ENCODE peak calls at places on chromosomes 13 and 19, in four cellular contexts. O is stomach, B is A549, P is esophagus muscularis mucosa. Z is an unnamed sample.

GRCh38 chr13:110308377-110309158 is 1.5 kb downstream of the COL4A2 start:
- DNase-seq in O (no peak), B (no peak), P (no peak), Z (peak; percentile 74)

GRCh38 chr13:101211261-101211660 is 205.0 kb downstream of the NALCN start:
- DNase-seq in O (no peak), B (peak; percentile 14), P (no peak), Z (peak; percentile 58)

GRCh38 chr13:93066187-93066586 is 160.4 kb upstream of the GPC6 start:
- DNase-seq in O (no peak), B (no peak), P (no peak), Z (no peak)

GRCh38 chr13:23871616-23872220 is 17.5 kb downstream of the MIPEP start:
- DNase-seq in O (no peak), B (no peak), P (no peak), Z (peak; percentile 55)

GRCh38 chr19:55383789-55384575 is at the start of gene TMEM238:
- DNase-seq in O (peak; percentile 82), B (peak; percentile 72), P (no peak), Z (peak; percentile 73)

GRCh38 chr13:31967155-31967554 is 64.4 kb upstream of the FRY start:
- DNase-seq in O (no peak), B (no peak), P (no peak), Z (no peak)

GRCh38 chr13:112231451-112232083 is 144.6 kb upstream of the SPACA7 start:
- DNase-seq in O (no peak), B (no peak), P (no peak), Z (no peak)

GRCh38 chr13:65264066-65264465 is 1966.1 kb downstream of the PCDH9 start:
- DNase-seq in O (no peak), B (no peak), P (no peak), Z (no peak)

GRCh38 chr13:40665754-40666057 is 735 bp downstream of the FOXO1 start:
- DNase-seq in O (no peak), B (peak; percentile 13), P (no peak), Z (peak; percentile 55)

GRCh38 chr19:38559428-38560401 is 58.0 kb downstream of the MAP4K1 start:
- DNase-seq in O (no peak), B (no peak), P (no peak), Z (no peak)

GRCh38 chr19:30799854-30800755 is 427.9 kb downstream of the ZNF536 start:
- DNase-seq in O (peak; percentile 28), B (peak; percentile 83), P (no peak), Z (no peak)

GRCh38 chr13:25046985-25047660 is 48.8 kb upstream of the PABPC3 start:
- DNase-seq in O (no peak), B (no peak), P (no peak), Z (peak; percentile 56)

GRCh38 chr19:54461201-54462071 is 2.1 kb downstream of the LENG9 start:
- DNase-seq in O (no peak), B (no peak), P (no peak), Z (peak; percentile 45)

GRCh38 chr13:50676602-50677001 is 166.9 kb downstream of the DLEU7 start:
- DNase-seq in O (no peak), B (no peak), P (peak; percentile 45), Z (no peak)

GRCh38 chr13:59677430-59677829 is 486.3 kb downstream of the DIAPH3 start:
- DNase-seq in O (no peak), B (no peak), P (no peak), Z (no peak)

GRCh38 chr13:92573467-92574057 is 653.0 kb upstream of the GPC6 start:
- DNase-seq in O (no peak), B (peak; percentile 0), P (no peak), Z (peak; percentile 69)

DNA sequence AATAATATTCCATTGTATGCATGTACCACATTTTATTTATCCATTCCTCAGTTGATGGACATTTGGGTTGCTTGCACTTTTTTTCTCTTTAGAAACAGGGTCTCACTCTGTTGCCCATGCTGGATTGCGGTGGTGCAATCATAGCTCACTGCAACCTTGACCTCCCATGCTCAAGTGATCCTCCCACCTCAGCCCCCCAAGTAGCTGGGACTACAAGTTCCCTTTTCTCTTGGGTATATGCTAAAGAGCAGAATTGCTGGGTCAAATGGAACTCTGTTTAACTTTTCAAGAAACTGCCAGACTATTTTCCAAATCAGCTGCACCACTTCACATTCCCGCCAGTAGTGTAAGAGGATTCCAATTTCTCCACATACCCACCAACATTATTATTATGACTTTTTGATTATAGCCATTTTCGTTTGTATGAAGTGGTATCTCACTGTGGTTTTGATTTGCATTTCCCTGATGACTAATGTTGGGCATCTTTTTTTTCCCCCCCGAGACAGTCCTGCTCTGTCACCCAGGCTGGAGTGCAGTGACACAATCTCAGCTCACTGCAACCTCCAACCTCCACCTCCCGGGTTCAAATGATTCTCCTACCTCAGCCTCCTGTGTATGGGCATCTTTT is 7.6 kb upstream of the IPO5 start:
- DNase-seq in O (no peak), B (no peak), P (no peak), Z (peak; percentile 72)
- TF ChIP-seq CTCF in O (no peak), B (no peak), P (no peak), Z (no peak)

DNA sequence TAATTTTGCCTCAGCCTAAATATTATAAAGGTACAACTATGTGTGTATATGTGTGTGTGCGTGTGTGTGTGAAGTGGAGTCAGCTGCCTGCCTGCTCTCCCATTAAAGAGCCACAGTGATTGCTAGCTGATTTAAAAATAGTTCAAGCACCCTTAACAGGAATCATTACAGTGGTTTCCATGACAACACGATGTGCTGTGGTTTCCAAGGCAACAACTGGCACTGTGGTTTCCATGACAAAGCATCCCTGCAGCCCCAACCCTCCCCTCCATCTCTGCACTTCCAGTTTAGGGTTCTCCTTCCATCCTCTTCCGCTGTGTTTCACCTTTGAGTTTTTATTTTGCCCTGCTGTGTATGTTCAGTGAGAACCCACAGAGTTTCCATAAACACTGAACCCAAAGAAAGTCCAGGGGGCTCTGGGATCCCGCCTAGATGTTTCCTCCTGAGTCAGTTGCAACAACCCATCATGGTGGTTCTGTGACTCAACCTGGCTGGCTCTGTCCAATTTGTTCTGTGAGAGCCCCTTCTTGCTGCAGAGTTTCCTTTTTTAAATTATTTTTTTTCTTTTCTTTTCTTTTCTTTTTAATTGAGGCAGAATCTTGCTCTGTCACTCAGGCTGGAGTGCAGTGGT is 7.1 kb upstream of the PNMA8A start:
- DNase-seq in O (no peak), B (no peak), P (no peak), Z (peak; percentile 48)
- H3K27ac ChIP-seq in O (no peak overlapping the region), B (no peak overlapping the region), P (no peak overlapping the region), Z (no peak overlapping the region)

GRCh38 chr13:28548872-28549271 is 53.9 kb upstream of the FLT1 start:
- DNase-seq in O (no peak), B (no peak), P (no peak), Z (peak; percentile 18)
- TF ChIP-seq CTCF in O (no peak), B (no peak), P (no peak), Z (peak; percentile 54)

DNA sequence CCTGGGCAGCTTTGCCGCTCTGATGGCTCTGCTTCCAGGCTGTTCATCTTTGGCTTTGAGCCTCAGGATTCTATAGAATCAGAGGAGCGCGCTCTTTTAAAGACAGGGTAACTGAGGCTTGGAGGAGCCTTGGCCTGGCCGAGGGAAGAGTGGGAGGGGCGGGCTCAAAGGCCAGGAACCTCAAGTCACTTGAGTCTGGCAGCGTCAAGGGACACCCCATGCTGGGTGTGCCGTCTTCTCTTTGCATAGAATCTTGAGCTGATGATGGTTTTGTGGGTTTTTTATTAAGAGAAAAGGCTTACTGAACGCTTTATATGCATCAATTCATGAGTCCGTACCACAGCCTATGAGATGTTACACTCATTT is 1.1 kb downstream of the PGLS start:
- DNase-seq in O (no peak), B (no peak), P (no peak), Z (no peak)
- H3K27ac ChIP-seq in O (peak overlapping the region; percentile 90), B (peak overlapping the region; percentile 100), P (peak overlapping the region; percentile 99), Z (peak overlapping the region; percentile 97)

GRCh38 chr19:44759083-44759804 is 10.7 kb downstream of the BCL3 start:
- DNase-seq in O (no peak), B (no peak), P (no peak), Z (no peak)

GRCh38 chr19:44757057-44757734 is 8.7 kb downstream of the BCL3 start:
- DNase-seq in O (peak; percentile 28), B (no peak), P (no peak), Z (peak; percentile 65)

GRCh38 chr19:44756089-44756562 is 7.6 kb downstream of the BCL3 start:
- DNase-seq in O (no peak), B (no peak), P (no peak), Z (no peak)

GRCh38 chr19:44758596-44758995 is 10.1 kb downstream of the BCL3 start:
- DNase-seq in O (no peak), B (no peak), P (no peak), Z (no peak)

DNA sequence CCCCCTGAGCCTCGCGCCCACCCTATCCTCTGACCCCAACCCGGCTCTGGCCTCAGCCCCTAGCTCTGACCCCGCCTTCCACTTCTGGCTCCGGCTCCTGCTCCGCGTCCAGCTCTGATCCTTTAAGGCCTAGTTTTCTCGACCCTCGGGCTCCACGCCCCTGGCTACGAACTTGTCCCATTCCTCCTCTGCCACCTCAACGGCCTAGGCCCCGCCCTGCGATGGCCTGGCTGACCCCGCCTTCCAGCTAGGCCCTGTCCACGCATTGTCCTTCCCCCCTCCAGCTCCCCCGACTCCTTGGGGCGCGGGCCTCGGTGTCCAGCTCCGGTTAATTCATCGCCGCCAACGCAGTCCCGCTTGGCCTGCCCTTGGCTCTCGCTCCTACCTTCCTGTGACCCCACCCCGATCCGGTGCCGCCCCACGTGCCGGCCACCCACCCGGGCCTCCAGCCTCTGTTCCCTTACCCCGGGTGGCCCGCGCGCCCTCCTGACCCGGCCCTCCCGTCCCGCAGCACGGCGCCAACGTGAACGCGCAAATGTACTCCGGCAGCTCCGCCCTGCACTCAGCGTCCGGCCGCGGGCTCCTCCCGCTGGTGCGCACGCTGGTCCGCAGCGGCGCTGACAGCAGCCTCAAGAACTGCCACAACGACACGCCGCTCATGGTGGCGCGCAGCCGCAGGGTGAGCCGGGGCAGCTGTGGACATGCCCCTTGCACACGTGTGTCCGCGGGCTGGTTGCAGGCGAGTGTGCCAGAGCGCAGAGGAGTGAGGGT is 9.4 kb downstream of the BCL3 start:
- DNase-seq in O (peak; percentile 61), B (no peak), P (no peak), Z (peak; percentile 57)
- TF ChIP-seq CTCF in O (no peak), B (no peak), P (peak; percentile 64), Z (no peak)

GRCh38 chr19:6719992-6720368 is 470 bp downstream of the C3 start:
- DNase-seq in O (no peak), B (no peak), P (no peak), Z (no peak)

GRCh38 chr19:6720369-6721112 is at the start of gene C3:
- DNase-seq in O (peak; percentile 32), B (peak; percentile 58), P (peak; percentile 93), Z (no peak)

GRCh38 chr19:6721113-6721474 is 644 bp upstream of the C3 start:
- DNase-seq in O (no peak), B (no peak), P (no peak), Z (no peak)

GRCh38 chr19:6723108-6723618 is 2.7 kb upstream of the C3 start:
- DNase-seq in O (no peak), B (peak; percentile 31), P (peak; percentile 93), Z (peak; percentile 34)

GRCh38 chr19:6721773-6722172 is 1.3 kb upstream of the C3 start:
- DNase-seq in O (no peak), B (no peak), P (no peak), Z (no peak)
- H3K27ac ChIP-seq in O (no peak overlapping the region), B (peak overlapping the region; percentile 72), P (no peak overlapping the region), Z (no peak overlapping the region)

GRCh38 chr13:74136089-74136658 is 2.0 kb upstream of the KLF12 start:
- DNase-seq in O (peak; percentile 28), B (no peak), P (peak; percentile 92), Z (peak; percentile 11)
- TF ChIP-seq CTCF in O (no peak), B (no peak), P (no peak), Z (no peak)

GRCh38 chr19:40800997-40801377 is 2.0 kb downstream of the EGLN2 start:
- DNase-seq in O (no peak), B (no peak), P (no peak), Z (no peak)
- H3K27ac ChIP-seq in O (peak overlapping the region; percentile 97), B (no peak overlapping the region), P (peak overlapping the region; percentile 95), Z (peak overlapping the region; percentile 29)

GRCh38 chr19:11558881-11559828 is at the start of gene ELOF1:
- DNase-seq in O (peak; percentile 98), B (peak; percentile 94), P (peak; percentile 98), Z (peak; percentile 99)
- TF ChIP-seq CTCF in O (no peak), B (no peak), P (peak; percentile 17), Z (peak; percentile 23)

Z was measured in A673.